ENCODE peak calls at places on chromosome 5, in nine cellular contexts. Z, A, G, V, B, D, K, T and J are unnamed samples.

GRCh38 chr5:179422213-179422839 is 77.1 kb upstream of the ADAMTS2 start:
- DNase-seq in Z (no peak), A (no peak), G (no peak), V (no peak), B (no peak), D (no peak), K (no peak), T (no peak), J (no peak)

GRCh38 chr5:138705007-138705406 is 48.2 kb upstream of the CTNNA1 start:
- DNase-seq in Z (no peak), A (no peak), G (no peak), V (no peak), B (no peak), D (no peak), K (no peak), T (no peak), J (no peak)

GRCh38 chr5:177369913-177370487 is 12.3 kb downstream of the RGS14 start:
- DNase-seq in Z (no peak), A (no peak), G (no peak), V (no peak), B (no peak), D (no peak), K (no peak), T (no peak), J (no peak)

GRCh38 chr5:142059304-142059940 is 46.6 kb upstream of the GNPDA1 start:
- DNase-seq in Z (no peak), A (no peak), G (peak; percentile 57), V (no peak), B (no peak), D (no peak), K (no peak), T (no peak), J (peak; percentile 56)

GRCh38 chr5:68315679-68316271 is 100.2 kb downstream of the PIK3R1 start:
- DNase-seq in Z (no peak), A (no peak), G (no peak), V (no peak), B (no peak), D (no peak), K (no peak), T (no peak), J (no peak)

GRCh38 chr5:157137691-157138090 is 5.0 kb downstream of the MED7 start:
- DNase-seq in Z (no peak), A (no peak), G (peak; percentile 44), V (no peak), B (peak; percentile 23), D (no peak), K (no peak), T (no peak), J (peak; percentile 17)

GRCh38 chr5:108797396-108797795 is 49.7 kb downstream of the FER start:
- DNase-seq in Z (no peak), A (no peak), G (no peak), V (no peak), B (no peak), D (no peak), K (no peak), T (no peak), J (peak; percentile 23)

GRCh38 chr5:121668635-121669034 is 183.0 kb upstream of the FTMT start:
- DNase-seq in Z (peak; percentile 81), A (no peak), G (no peak), V (no peak), B (peak; percentile 7), D (no peak), K (no peak), T (no peak), J (peak; percentile 2)

GRCh38 chr5:74765201-74765600 is 1.7 kb downstream of the GFM2 start:
- DNase-seq in Z (no peak), A (no peak), G (peak; percentile 13), V (no peak), B (no peak), D (no peak), K (peak; percentile 6), T (peak; percentile 24), J (no peak)

GRCh38 chr5:143887302-143887638 is 75.3 kb downstream of the HMHB1 start:
- DNase-seq in Z (peak; percentile 53), A (peak; percentile 32), G (peak; percentile 77), V (peak; percentile 40), B (peak; percentile 64), D (peak; percentile 51), K (no peak), T (peak; percentile 40), J (peak; percentile 73)

GRCh38 chr5:95114305-95114704 is 170.6 kb downstream of the MCTP1 start:
- DNase-seq in Z (no peak), A (no peak), G (no peak), V (no peak), B (no peak), D (no peak), K (no peak), T (no peak), J (no peak)

GRCh38 chr5:1652873-1653707 is 129.3 kb upstream of the LPCAT1 start:
- DNase-seq in Z (no peak), A (no peak), G (peak; percentile 36), V (no peak), B (no peak), D (no peak), K (no peak), T (no peak), J (peak; percentile 29)

GRCh38 chr5:14268236-14268701 is 125.1 kb downstream of the TRIO start:
- DNase-seq in Z (no peak), A (peak; percentile 67), G (peak; percentile 96), V (no peak), B (peak; percentile 46), D (no peak), K (peak; percentile 29), T (peak; percentile 77), J (peak; percentile 90)

GRCh38 chr5:67133781-67134180 is 62.8 kb downstream of the CD180 start:
- DNase-seq in Z (no peak), A (no peak), G (no peak), V (no peak), B (no peak), D (no peak), K (no peak), T (no peak), J (no peak)

GRCh38 chr5:132476853-132477729 is 13.5 kb downstream of the IRF1 start:
- DNase-seq in Z (no peak), A (no peak), G (no peak), V (no peak), B (no peak), D (no peak), K (no peak), T (no peak), J (no peak)

GRCh38 chr5:111345731-111346130 is 121.5 kb downstream of the CAMK4 start:
- DNase-seq in Z (no peak), A (no peak), G (peak; percentile 45), V (no peak), B (no peak), D (no peak), K (no peak), T (no peak), J (peak; percentile 21)

GRCh38 chr5:139147743-139148079 is 50.5 kb downstream of the SIL1 start:
- DNase-seq in Z (peak; percentile 75), A (peak; percentile 52), G (peak; percentile 77), V (peak; percentile 65), B (no peak), D (no peak), K (no peak), T (no peak), J (peak; percentile 65)

GRCh38 chr5:139417214-139417613 is 13.3 kb upstream of the SPATA24 start:
- DNase-seq in Z (no peak), A (peak; percentile 33), G (no peak), V (no peak), B (no peak), D (no peak), K (no peak), T (peak; percentile 26), J (peak; percentile 4)

GRCh38 chr5:24621809-24622208 is 23.0 kb downstream of the CDH10 start:
- DNase-seq in Z (no peak), A (peak; percentile 17), G (peak; percentile 37), V (no peak), B (no peak), D (no peak), K (no peak), T (no peak), J (no peak)

GRCh38 chr5:110846621-110847020 is 107.8 kb downstream of the SLC25A46 start:
- DNase-seq in Z (no peak), A (no peak), G (no peak), V (no peak), B (no peak), D (no peak), K (no peak), T (no peak), J (no peak)

GRCh38 chr5:10595678-10596309 is 31.9 kb downstream of the ANKRD33B start:
- DNase-seq in Z (peak; percentile 90), A (no peak), G (peak; percentile 95), V (no peak), B (peak; percentile 76), D (peak; percentile 89), K (no peak), T (peak; percentile 93), J (peak; percentile 85)

GRCh38 chr5:14265574-14265973 is 122.4 kb downstream of the TRIO start:
- DNase-seq in Z (peak; percentile 63), A (no peak), G (peak; percentile 92), V (no peak), B (peak; percentile 64), D (peak; percentile 67), K (no peak), T (peak; percentile 62), J (peak; percentile 89)

GRCh38 chr5:176741566-176742211 is 68.7 kb upstream of the UNC5A start:
- DNase-seq in Z (no peak), A (no peak), G (no peak), V (no peak), B (no peak), D (no peak), K (no peak), T (no peak), J (no peak)

GRCh38 chr5:38226091-38226490 is 32.3 kb upstream of the EGFLAM start:
- DNase-seq in Z (no peak), A (no peak), G (no peak), V (no peak), B (no peak), D (no peak), K (no peak), T (no peak), J (no peak)
- H3K4me3 ChIP-seq in Z (no peak overlapping the region), A (no peak overlapping the region), G (no peak overlapping the region), V (no peak overlapping the region), B (no peak overlapping the region), D (no peak overlapping the region), K (no peak overlapping the region), T (no peak overlapping the region), J (no peak overlapping the region)

GRCh38 chr5:133610489-133611356 is 1.6 kb downstream of the FSTL4 start:
- DNase-seq in Z (no peak), A (peak; percentile 61), G (peak; percentile 65), V (peak; percentile 64), B (no peak), D (peak; percentile 1), K (peak; percentile 87), T (peak; percentile 26), J (peak; percentile 60)
- H3K4me3 ChIP-seq in Z (no peak overlapping the region), A (peak overlapping the region; percentile 52), G (no peak overlapping the region), V (peak overlapping the region; percentile 41), B (no peak overlapping the region), D (no peak overlapping the region), K (peak overlapping the region; percentile 22), T (no peak overlapping the region), J (no peak overlapping the region)

GRCh38 chr5:158951951-158952545 is 147.7 kb downstream of the EBF1 start:
- DNase-seq in Z (no peak), A (no peak), G (no peak), V (no peak), B (no peak), D (no peak), K (no peak), T (no peak), J (no peak)
- H3K4me3 ChIP-seq in Z (no peak overlapping the region), A (no peak overlapping the region), G (no peak overlapping the region), V (no peak overlapping the region), B (no peak overlapping the region), D (no peak overlapping the region), K (no peak overlapping the region), T (no peak overlapping the region), J (no peak overlapping the region)

GRCh38 chr5:35777358-35778087 is 79.2 kb upstream of the IL7R start:
- DNase-seq in Z (peak; percentile 79), A (peak; percentile 26), G (peak; percentile 96), V (no peak), B (peak; percentile 48), D (peak; percentile 52), K (peak; percentile 67), T (peak; percentile 70), J (peak; percentile 68)
- H3K4me3 ChIP-seq in Z (no peak overlapping the region), A (no peak overlapping the region), G (no peak overlapping the region), V (no peak overlapping the region), B (no peak overlapping the region), D (no peak overlapping the region), K (no peak overlapping the region), T (no peak overlapping the region), J (no peak overlapping the region)